ENCODE peak calls at places on chromosome 20, in four cellular contexts. S is lower lobe of right lung, N is lung, M is neural progenitor cell. R is an unnamed sample.

GRCh38 chr20:63746766-63747315 is 7.3 kb downstream of the SLC2A4RG start:
- DNase-seq in S (no peak), M (no peak), N (no peak), R (no peak)

GRCh38 chr20:22430154-22430745 is 154.1 kb downstream of the FOXA2 start:
- DNase-seq in S (no peak), N (no peak), M (peak; percentile 82), R (peak; percentile 98)

GRCh38 chr20:63876489-63877036 is 11.5 kb downstream of the TPD52L2 start:
- DNase-seq in N (no peak), M (no peak), S (no peak), R (no peak)

GRCh38 chr20:61923371-61924166 is 142.1 kb downstream of the TAF4 start:
- DNase-seq in N (no peak), S (peak; percentile 39), M (no peak), R (no peak)

GRCh38 chr20:9515761-9516657 is 1.6 kb downstream of the LAMP5 start:
- DNase-seq in S (peak; percentile 67), M (peak; percentile 77), N (peak; percentile 67), R (no peak)

GRCh38 chr20:50144362-50144761 is 9.2 kb downstream of the PEDS1 start:
- DNase-seq in S (no peak), M (no peak), N (peak; percentile 59), R (no peak)

GRCh38 chr20:41408131-41408789 is 41.6 kb upstream of the EMILIN3 start:
- DNase-seq in S (no peak), M (no peak), N (no peak), R (peak; percentile 37)

GRCh38 chr20:32028647-32029372 is 18.6 kb downstream of the CCM2L start:
- DNase-seq in M (peak; percentile 59), S (no peak), N (no peak), R (peak; percentile 72)

GRCh38 chr20:64024141-64024990 is 11.6 kb upstream of the C20orf204 start:
- DNase-seq in N (no peak), M (no peak), S (no peak), R (no peak)

GRCh38 chr20:50116368-50116999 is 3.5 kb upstream of the UBE2V1 start:
- DNase-seq in M (no peak), S (no peak), N (no peak), R (no peak)

GRCh38 chr20:62274332-62275262 is 28.2 kb upstream of the ADRM1 start:
- DNase-seq in M (no peak), N (no peak), S (no peak), R (no peak)

DNA sequence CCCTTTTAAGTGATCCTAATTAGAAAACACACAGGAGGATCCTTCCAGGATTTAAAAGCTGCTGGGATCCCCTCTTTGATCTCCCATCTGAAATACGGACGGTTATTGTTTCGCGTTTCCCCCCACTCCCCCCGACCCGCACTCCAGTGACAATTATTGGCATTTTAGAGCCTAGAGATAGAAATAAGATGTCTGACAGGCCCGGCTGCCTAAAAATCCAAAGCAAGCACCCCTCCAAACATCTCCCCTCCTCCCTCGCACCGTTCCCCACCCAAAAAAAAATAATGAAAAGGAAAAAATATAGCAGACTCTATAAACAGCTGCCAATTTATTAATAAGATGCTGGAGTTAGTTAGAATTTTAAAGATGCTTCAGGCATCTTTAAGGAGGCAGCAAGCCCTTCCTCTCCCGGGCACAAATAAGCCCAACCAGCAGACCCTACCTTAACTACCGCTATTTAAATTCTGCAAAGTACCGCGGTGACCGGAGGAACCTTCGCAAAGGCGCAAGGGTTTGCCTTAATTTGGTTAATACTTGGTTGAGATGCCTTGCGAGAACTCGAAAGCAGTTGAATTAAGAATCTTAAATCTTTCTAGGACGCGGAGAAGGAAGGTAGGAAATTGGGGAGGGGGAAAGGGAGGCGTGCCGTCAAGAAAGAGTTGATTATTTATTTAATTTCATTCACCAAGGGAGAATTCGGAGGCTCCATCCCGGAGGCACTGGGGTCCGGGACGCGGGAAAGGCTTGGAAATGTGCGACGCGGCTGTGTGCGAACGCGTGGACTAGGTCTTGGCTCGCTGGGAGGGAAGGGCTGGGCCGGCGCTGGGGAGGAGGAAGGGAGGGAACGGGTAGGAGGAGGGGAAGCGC is 1.5 kb upstream of the ISM1 start:
- DNase-seq in S (no peak), N (no peak), M (peak; percentile 45), R (no peak)
- H3K4me3 ChIP-seq in S (peak overlapping the region; percentile 57), N (peak overlapping the region; percentile 40), M (peak overlapping the region; percentile 59), R (no peak overlapping the region)

GRCh38 chr20:38277285-38277684 is 16.8 kb upstream of the KIAA1755 start:
- DNase-seq in S (no peak), M (no peak), N (no peak), R (peak; percentile 56)
- H3K27ac ChIP-seq in S (no peak overlapping the region), M (no peak overlapping the region), N (no peak overlapping the region), R (peak overlapping the region; percentile 87)

DNA sequence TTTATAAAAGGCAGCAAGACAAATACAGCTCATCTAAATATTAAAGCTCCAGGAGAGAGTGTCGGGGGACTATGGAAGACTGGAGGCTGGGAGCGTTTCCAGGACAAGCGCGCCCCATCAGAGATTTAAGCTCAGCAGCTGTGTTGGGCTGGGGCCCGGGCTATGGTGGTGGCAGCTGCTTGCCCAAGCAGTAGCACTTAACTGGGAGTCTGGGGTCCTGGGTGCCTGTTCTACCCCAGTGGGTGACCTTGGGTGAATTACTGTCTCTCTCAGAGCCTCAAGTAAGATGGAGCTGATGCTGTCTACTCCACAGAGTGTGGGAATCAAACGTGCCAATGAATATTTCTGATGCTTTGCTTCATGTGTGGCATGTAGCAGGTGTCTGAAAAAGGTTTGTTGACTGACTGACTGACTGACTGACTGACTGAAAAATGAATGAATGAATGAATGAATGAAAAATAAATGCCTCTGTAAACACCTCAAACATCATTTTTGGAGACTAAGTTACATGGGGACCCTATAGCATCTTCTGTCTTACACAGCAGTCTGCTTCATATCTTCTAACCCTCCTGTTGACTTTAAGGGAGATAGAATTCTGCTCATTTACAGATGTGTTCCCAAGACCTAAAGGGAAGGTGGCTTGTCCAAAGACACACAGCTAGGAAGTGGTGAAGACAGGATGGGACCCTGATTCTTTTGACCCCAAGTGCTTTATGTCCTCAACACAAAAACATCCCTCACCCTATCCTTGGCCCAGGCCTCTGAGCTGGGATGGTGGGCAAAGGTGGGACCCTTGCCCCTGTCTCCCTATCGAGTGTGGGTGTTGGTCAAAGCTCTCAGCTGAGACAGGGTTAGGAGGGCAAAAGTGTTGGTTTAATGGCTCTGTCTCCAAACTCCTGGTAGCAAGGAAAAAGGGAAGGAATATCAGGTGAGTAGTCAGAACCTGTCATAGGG is 104.3 kb downstream of the TOX2 start:
- DNase-seq in S (no peak), M (no peak), N (no peak), R (peak; percentile 82)
- H3K4me1 ChIP-seq in S (peaks cover 27% of the 10 kb centered on the region), M (peaks cover 3% of the 10 kb centered on the region), N (no peaks in the 10 kb centered on the region), R (peaks cover 33% of the 10 kb centered on the region)

GRCh38 chr20:51360451-51361230 is 181.9 kb downstream of the NFATC2 start:
- DNase-seq in S (no peak), M (no peak), N (no peak), R (peak; percentile 77)
- H3K4me3 ChIP-seq in S (no peak overlapping the region), M (no peak overlapping the region), N (no peak overlapping the region), R (no peak overlapping the region)

GRCh38 chr20:51434556-51435256 is 107.8 kb downstream of the NFATC2 start:
- DNase-seq in S (no peak), M (no peak), N (no peak), R (no peak)
- H3K27ac ChIP-seq in S (no peak overlapping the region), M (no peak overlapping the region), N (no peak overlapping the region), R (no peak overlapping the region)

GRCh38 chr20:46464451-46464850 is 48.9 kb downstream of the ZNF334 start:
- DNase-seq in M (no peak), N (no peak), S (no peak), R (peak; percentile 87)

GRCh38 chr20:46458891-46459750 is 52.7 kb upstream of the ELMO2 start:
- DNase-seq in S (peak; percentile 60), N (peak; percentile 46), M (peak; percentile 91), R (no peak)

GRCh38 chr20:46463852-46464251 is 49.5 kb downstream of the ZNF334 start:
- DNase-seq in N (no peak), M (no peak), S (no peak), R (no peak)

GRCh38 chr20:46456255-46457028 is 50.0 kb upstream of the ELMO2 start:
- DNase-seq in S (no peak), M (no peak), N (no peak), R (no peak)

DNA sequence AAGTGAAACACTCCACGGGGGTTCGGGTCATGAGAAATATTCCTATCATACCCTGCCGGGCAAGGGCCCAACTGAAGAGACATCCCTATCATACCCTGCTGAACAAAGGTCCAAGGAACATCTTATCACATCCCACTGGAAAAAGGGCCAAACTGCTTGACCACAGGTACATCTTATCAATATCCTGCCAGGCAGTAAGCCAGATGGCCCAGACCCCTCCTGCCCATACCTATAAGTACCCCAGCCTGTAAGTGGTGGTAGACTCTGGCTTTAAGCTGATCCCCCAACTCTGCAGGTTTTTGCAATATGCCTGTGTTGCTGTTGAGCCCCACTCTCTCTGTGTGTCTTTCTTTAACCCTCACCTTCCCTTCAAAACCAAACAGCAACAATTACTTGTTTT is 51.6 kb downstream of the ZNF334 start:
- DNase-seq in M (no peak), S (no peak), N (no peak), R (no peak)
- H3K4me1 ChIP-seq in M (no peaks in the 10 kb centered on the region), S (no peaks in the 10 kb centered on the region), N (no peaks in the 10 kb centered on the region), R (peaks cover 10% of the 10 kb centered on the region)

GRCh38 chr20:24812356-24812755 is 136.7 kb upstream of the CST7 start:
- DNase-seq in N (no peak), M (no peak), S (peak; percentile 11), R (no peak)
- H3K4me3 ChIP-seq in N (no peak overlapping the region), M (no peak overlapping the region), S (no peak overlapping the region), R (no peak overlapping the region)